ENCODE peak calls at places on chromosomes 16 and 17, in six cellular contexts. R is mesendoderm, A is uterus, I is stomach, P is breast epithelium, W is body of pancreas. Q is an unnamed sample.
A peak's percentile ranks its signal among the peaks of the same experiment; 100 is the strongest.

GRCh38 chr17:45294506-45294905 is 22.3 kb downstream of the MAP3K14 start:
- DNase-seq in R (no peak), A (no peak), I (peak; percentile 80), P (peak; percentile 63), W (peak; percentile 78), Q (peak; percentile 77)

GRCh38 chr17:927611-928461 is 51.7 kb downstream of the NXN start:
- DNase-seq in R (peak; percentile 94), A (peak; percentile 86), I (peak; percentile 44), P (no peak), W (no peak), Q (peak; percentile 53)

GRCh38 chr17:43547659-43548256 is 1.6 kb upstream of the ETV4 start:
- DNase-seq in R (no peak), A (no peak), I (no peak), P (no peak), W (no peak), Q (no peak)

GRCh38 chr17:57684711-57685498 is 60.2 kb downstream of the CCDC182 start:
- DNase-seq in R (no peak), A (no peak), I (no peak), P (no peak), W (no peak), Q (peak; percentile 5)

GRCh38 chr16:48054881-48055601 is 100.8 kb downstream of the ABCC12 start:
- DNase-seq in R (peak; percentile 85), A (no peak), I (peak; percentile 47), P (no peak), W (peak; percentile 57), Q (peak; percentile 42)

GRCh38 chr17:10743316-10744009 is 13.6 kb upstream of the TMEM220 start:
- DNase-seq in R (no peak), A (no peak), I (no peak), P (no peak), W (no peak), Q (no peak)

GRCh38 chr17:17819561-17819995 is 17.2 kb downstream of the SREBF1 start:
- DNase-seq in R (peak; percentile 88), A (peak; percentile 67), I (peak; percentile 81), P (peak; percentile 81), W (peak; percentile 89), Q (peak; percentile 82)

GRCh38 chr17:44200478-44201155 is 933 bp upstream of the ATXN7L3 start:
- DNase-seq in R (peak; percentile 49), A (no peak), I (no peak), P (peak; percentile 53), W (no peak), Q (no peak)

GRCh38 chr16:29892458-29892813 is 6.9 kb downstream of the SEZ6L2 start:
- DNase-seq in R (no peak), A (no peak), I (no peak), P (no peak), W (no peak), Q (no peak)

GRCh38 chr17:27294689-27295630 is 1.0 kb downstream of the WSB1 start:
- DNase-seq in R (peak; percentile 84), A (peak; percentile 81), I (peak; percentile 61), P (no peak), W (peak; percentile 68), Q (peak; percentile 69)

GRCh38 chr16:19138601-19139000 is 24.8 kb downstream of the ITPRIPL2 start:
- DNase-seq in R (peak; percentile 65), A (peak; percentile 79), I (peak; percentile 45), P (peak; percentile 71), W (peak; percentile 51), Q (peak; percentile 66)

GRCh38 chr16:82882982-82883863 is 256.5 kb downstream of the CDH13 start:
- DNase-seq in R (peak; percentile 64), A (no peak), I (no peak), P (no peak), W (no peak), Q (no peak)

GRCh38 chr16:82881517-82881916 is 254.7 kb downstream of the CDH13 start:
- DNase-seq in R (peak; percentile 34), A (no peak), I (no peak), P (no peak), W (no peak), Q (no peak)

GRCh38 chr16:82880361-82880760 is 253.6 kb downstream of the CDH13 start:
- DNase-seq in R (no peak), A (no peak), I (no peak), P (no peak), W (no peak), Q (no peak)

GRCh38 chr16:82884320-82884898 is 257.6 kb downstream of the CDH13 start:
- DNase-seq in R (no peak), A (no peak), I (no peak), P (no peak), W (no peak), Q (no peak)

DNA sequence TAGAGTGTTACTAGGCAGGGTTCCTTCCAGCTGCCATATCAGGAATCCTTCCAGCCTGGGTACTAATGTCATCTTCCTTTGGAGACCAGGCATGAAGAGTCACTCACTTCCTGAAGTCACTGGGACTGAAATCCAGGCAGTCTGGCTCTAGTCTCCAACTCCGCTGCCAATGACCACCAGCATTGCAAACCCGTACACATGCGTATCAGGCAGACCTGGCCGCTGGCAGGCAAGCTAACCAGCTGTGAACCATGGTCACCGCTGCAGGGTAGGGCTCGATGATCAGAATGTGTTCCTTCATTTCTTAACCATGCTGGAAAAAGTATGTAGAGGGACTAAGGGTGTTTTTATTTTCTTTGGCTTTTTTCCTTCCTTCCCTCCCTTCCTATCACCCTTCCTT is 255.5 kb downstream of the CDH13 start:
- DNase-seq in R (no peak), A (no peak), I (no peak), P (no peak), W (no peak), Q (no peak)
- H3K27me3 ChIP-seq in R (no peaks in the 10 kb centered on the region), A (no peaks in the 10 kb centered on the region), I (no peaks in the 10 kb centered on the region), P (no peaks in the 10 kb centered on the region), W (no peaks in the 10 kb centered on the region), Q (no peaks in the 10 kb centered on the region)

GRCh38 chr17:8837438-8838075 is 29.9 kb downstream of the PIK3R6 start:
- DNase-seq in R (no peak), A (no peak), I (no peak), P (no peak), W (peak; percentile 69), Q (peak; percentile 10)
- H3K27me3 ChIP-seq in R (no peaks in the 10 kb centered on the region), A (no peaks in the 10 kb centered on the region), I (peaks cover 6% of the 10 kb centered on the region), P (no peaks in the 10 kb centered on the region), W (no peaks in the 10 kb centered on the region), Q (peaks cover 2% of the 10 kb centered on the region)

DNA sequence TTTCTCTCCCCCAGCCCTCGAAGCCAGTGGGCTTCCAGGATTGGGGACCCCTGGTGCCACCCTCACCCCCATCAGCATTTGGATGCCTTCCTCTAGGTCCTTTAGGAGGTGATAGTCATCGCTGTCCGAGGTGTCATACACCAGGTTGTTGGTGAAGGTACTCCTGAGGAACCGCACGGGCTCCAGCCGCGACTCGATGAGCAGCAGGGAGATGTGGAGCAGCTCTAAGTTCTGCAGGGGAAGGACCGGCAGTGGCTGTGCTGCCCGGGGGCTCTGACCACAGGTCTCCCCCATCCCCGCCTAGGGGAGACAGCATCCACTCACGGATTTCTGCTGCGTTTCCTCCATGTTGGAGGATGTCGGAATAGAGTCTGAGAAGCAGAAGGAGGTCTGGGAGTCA is 962 bp downstream of the CSHL1 start:
- DNase-seq in R (no peak), A (no peak), I (no peak), P (no peak), W (peak; percentile 9), Q (no peak)
- H3K27me3 ChIP-seq in R (no peaks in the 10 kb centered on the region), A (no peaks in the 10 kb centered on the region), I (no peaks in the 10 kb centered on the region), P (no peaks in the 10 kb centered on the region), W (no peaks in the 10 kb centered on the region), Q (no peaks in the 10 kb centered on the region)

DNA sequence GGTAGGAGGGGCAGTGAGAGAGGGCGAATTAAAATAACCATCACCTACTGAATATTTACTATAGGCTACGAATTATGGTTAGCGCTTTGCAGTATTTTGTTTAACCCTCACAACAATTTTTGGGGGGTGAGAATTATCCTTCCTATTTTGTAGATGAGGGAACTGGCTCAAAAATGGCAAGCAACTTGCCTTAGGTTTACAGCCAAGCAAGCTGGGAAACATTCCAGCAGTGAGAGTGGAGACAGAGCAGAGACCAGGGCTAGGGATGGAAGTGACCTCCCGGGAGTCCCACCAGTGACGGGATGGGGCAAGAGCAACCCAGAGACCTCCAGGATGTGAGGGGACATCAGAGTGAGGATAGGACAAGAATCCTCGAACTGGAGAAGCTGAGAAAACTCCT is 352 bp upstream of the VMO1 start:
- DNase-seq in R (no peak), A (no peak), I (no peak), P (no peak), W (no peak), Q (no peak)
- H3K27me3 ChIP-seq in R (peaks cover 2% of the 10 kb centered on the region), A (peaks cover 7% of the 10 kb centered on the region), I (peaks cover 17% of the 10 kb centered on the region), P (peaks cover 19% of the 10 kb centered on the region), W (no peaks in the 10 kb centered on the region), Q (no peaks in the 10 kb centered on the region)

DNA sequence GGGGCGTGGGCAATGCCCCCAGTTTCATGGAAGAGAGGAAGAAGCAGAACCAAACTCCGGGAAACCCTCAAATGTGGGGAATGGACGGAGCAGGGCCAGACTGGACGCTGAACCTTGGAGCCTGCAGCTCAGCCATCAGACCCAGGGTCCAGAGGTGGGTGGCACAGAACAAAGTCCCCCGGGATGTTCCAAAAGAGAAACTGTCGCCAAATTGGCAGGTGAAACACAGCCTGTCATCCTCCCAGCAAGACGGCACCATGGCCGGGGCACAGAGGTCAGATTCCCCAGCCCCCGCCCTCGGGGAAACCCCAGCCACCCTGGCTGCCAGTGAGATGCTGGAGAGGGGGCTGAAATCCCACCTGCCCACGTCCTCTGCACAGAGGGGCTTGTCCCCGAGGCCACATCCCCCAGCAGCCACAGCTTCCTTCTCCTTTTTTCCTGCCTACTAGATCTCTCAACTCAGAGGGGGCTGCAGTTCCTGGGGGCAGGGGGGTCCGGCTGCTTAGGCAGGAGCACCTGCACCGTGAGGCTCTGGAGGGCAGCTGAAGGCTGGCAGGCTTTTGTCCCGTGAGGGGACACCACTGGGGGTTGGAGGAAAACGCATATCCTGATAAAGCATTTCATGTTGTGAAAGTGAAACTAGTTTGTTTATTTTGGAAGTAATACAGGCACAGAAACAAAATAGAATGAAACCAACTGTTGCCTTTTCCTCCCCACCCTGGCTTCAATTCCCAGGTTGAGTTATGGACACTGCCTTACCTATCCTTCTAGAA is 1.2 kb upstream of the SECTM1 start:
- DNase-seq in R (no peak), A (no peak), I (no peak), P (no peak), W (no peak), Q (no peak)
- H3K27me3 ChIP-seq in R (peaks cover 26% of the 10 kb centered on the region), A (no peaks in the 10 kb centered on the region), I (no peaks in the 10 kb centered on the region), P (no peaks in the 10 kb centered on the region), W (no peaks in the 10 kb centered on the region), Q (no peaks in the 10 kb centered on the region)

Q was measured in lung.